ENCODE peak calls at places on chromosome 11, in seven cellular contexts. Z is CD8-positive, alpha-beta T cell; J is A549; B is neural progenitor cell; F is colonic mucosa; C is Panc1; E is GM23338. X is an unnamed sample.

GRCh38 chr11:61854206-61854875 is 26.2 kb downstream of the FADS2 start:
- DNase-seq in Z (no peak), J (no peak), B (no peak), F (no peak), C (no peak), E (no peak), X (no peak)

GRCh38 chr11:65411681-65412070 is 10.9 kb upstream of the NEAT1 start:
- DNase-seq in Z (no peak), J (no peak), B (no peak), F (no peak), C (no peak), E (no peak), X (no peak)

GRCh38 chr11:8018742-8019631 is 31.9 kb downstream of the EIF3F start:
- DNase-seq in Z (peak; percentile 69), J (peak; percentile 32), B (peak; percentile 90), F (peak; percentile 53), C (no peak), E (peak; percentile 93), X (no peak)

GRCh38 chr11:64219354-64219684 is 6.7 kb downstream of the TRPT1 start:
- DNase-seq in Z (no peak), J (no peak), B (no peak), F (no peak), C (no peak), E (no peak), X (no peak)

GRCh38 chr11:269146-269890 is 8.9 kb upstream of the NLRP6 start:
- DNase-seq in Z (peak; percentile 77), J (no peak), B (no peak), F (peak; percentile 23), C (peak; percentile 68), E (peak; percentile 18), X (peak; percentile 29)

GRCh38 chr11:11856638-11857037 is 14.9 kb downstream of the USP47 start:
- DNase-seq in Z (no peak), J (no peak), B (no peak), F (no peak), C (no peak), E (no peak), X (no peak)

GRCh38 chr11:132251095-132251494 is 880.7 kb downstream of the NTM start:
- DNase-seq in Z (no peak), J (no peak), B (no peak), F (no peak), C (no peak), E (no peak), X (no peak)

GRCh38 chr11:34065505-34066203 is 14.1 kb downstream of the CAPRIN1 start:
- DNase-seq in Z (no peak), J (no peak), B (no peak), F (no peak), C (no peak), E (peak; percentile 62), X (no peak)

GRCh38 chr11:46686886-46687810 is 13.3 kb downstream of the ARHGAP1 start:
- DNase-seq in Z (no peak), J (no peak), B (no peak), F (no peak), C (no peak), E (no peak), X (no peak)

GRCh38 chr11:65290448-65291165 is 24.1 kb upstream of the CDC42EP2 start:
- DNase-seq in Z (no peak), J (peak; percentile 49), B (no peak), F (peak; percentile 85), C (no peak), E (no peak), X (peak; percentile 90)

GRCh38 chr11:28476053-28476452 is 367.9 kb downstream of the METTL15 start:
- DNase-seq in Z (no peak), J (no peak), B (no peak), F (no peak), C (no peak), E (peak; percentile 12), X (no peak)

GRCh38 chr11:124402326-124402922 is 3.6 kb upstream of the OR8B3 start:
- DNase-seq in Z (no peak), J (peak; percentile 70), B (peak; percentile 62), F (peak; percentile 65), C (peak; percentile 46), E (peak; percentile 84), X (peak; percentile 58)

GRCh38 chr11:65899356-65900124 is 648 bp downstream of the FOSL1 start:
- DNase-seq in Z (no peak), J (peak; percentile 83), B (peak; percentile 45), F (peak; percentile 57), C (no peak), E (peak; percentile 67), X (no peak)

GRCh38 chr11:32290783-32291182 is 144.6 kb downstream of the WT1 start:
- DNase-seq in Z (no peak), J (no peak), B (no peak), F (no peak), C (no peak), E (no peak), X (no peak)

GRCh38 chr11:63010934-63011439 is 4.7 kb downstream of the SLC22A8 start:
- DNase-seq in Z (no peak), J (no peak), B (no peak), F (no peak), C (no peak), E (no peak), X (no peak)

GRCh38 chr11:108620958-108621772 is 27.6 kb upstream of the EXPH5 start:
- DNase-seq in Z (no peak), J (peak; percentile 27), B (no peak), F (no peak), C (peak; percentile 33), E (no peak), X (no peak)

GRCh38 chr11:78310500-78310909 is 107.1 kb downstream of the GAB2 start:
- DNase-seq in Z (no peak), J (no peak), B (no peak), F (peak; percentile 64), C (no peak), E (no peak), X (no peak)

GRCh38 chr11:9639099-9639498 is 24.8 kb upstream of the SWAP70 start:
- DNase-seq in Z (no peak), J (no peak), B (no peak), F (peak; percentile 34), C (no peak), E (no peak), X (no peak)

GRCh38 chr11:130427581-130428211 is 713 bp downstream of the ADAMTS8 start:
- DNase-seq in Z (no peak), J (no peak), B (peak; percentile 74), F (no peak), C (no peak), E (peak; percentile 70), X (no peak)

GRCh38 chr11:94175545-94175944 is 46.9 kb downstream of the PANX1 start:
- DNase-seq in Z (no peak), J (no peak), B (no peak), F (no peak), C (no peak), E (no peak), X (no peak)

GRCh38 chr11:64268687-64269379 is 15.6 kb downstream of the BAD start:
- DNase-seq in Z (no peak), J (peak; percentile 76), B (peak; percentile 43), F (peak; percentile 82), C (no peak), E (peak; percentile 53), X (no peak)

GRCh38 chr11:94786264-94787126 is 18.3 kb downstream of the AMOTL1 start:
- DNase-seq in Z (no peak), J (peak; percentile 31), B (peak; percentile 34), F (no peak), C (no peak), E (peak; percentile 69), X (no peak)

GRCh38 chr11:45688472-45689033 is 23.1 kb upstream of the CHST1 start:
- DNase-seq in Z (no peak), J (no peak), B (no peak), F (no peak), C (no peak), E (no peak), X (no peak)

GRCh38 chr11:118918128-118918685 is 7.5 kb downstream of the BCL9L start:
- DNase-seq in Z (peak; percentile 70), J (peak; percentile 95), B (peak; percentile 71), F (peak; percentile 96), C (no peak), E (peak; percentile 85), X (peak; percentile 76)

GRCh38 chr11:122406466-122406865 is 249.1 kb upstream of the UBASH3B start:
- DNase-seq in Z (no peak), J (no peak), B (no peak), F (no peak), C (no peak), E (no peak), X (no peak)

GRCh38 chr11:536841-537621 is at the start of gene LRRC56:
- DNase-seq in Z (peak; percentile 94), J (peak; percentile 51), B (peak; percentile 92), F (peak; percentile 94), C (peak; percentile 47), E (peak; percentile 93), X (peak; percentile 84)

GRCh38 chr11:3857628-3858027 is 2.2 kb downstream of the STIM1 start:
- DNase-seq in Z (no peak), J (no peak), B (no peak), F (no peak), C (no peak), E (no peak), X (no peak)
- H3K4me1 ChIP-seq in Z (peaks cover 79% of the 10 kb centered on the region), J (peaks cover 56% of the 10 kb centered on the region), B (peaks cover 30% of the 10 kb centered on the region), F (peaks cover 24% of the 10 kb centered on the region), C (peaks cover 52% of the 10 kb centered on the region), E (peaks cover 48% of the 10 kb centered on the region), X (peaks cover 15% of the 10 kb centered on the region)

GRCh38 chr11:35335226-35335625 is 84.1 kb downstream of the SLC1A2 start:
- DNase-seq in Z (no peak), J (no peak), B (no peak), F (no peak), C (no peak), E (no peak), X (no peak)
- H3K4me1 ChIP-seq in Z (peaks cover 21% of the 10 kb centered on the region), J (peaks cover 23% of the 10 kb centered on the region), B (no peaks in the 10 kb centered on the region), F (no peaks in the 10 kb centered on the region), C (peaks cover 19% of the 10 kb centered on the region), E (peaks cover 5% of the 10 kb centered on the region), X (peaks cover 7% of the 10 kb centered on the region)

DNA sequence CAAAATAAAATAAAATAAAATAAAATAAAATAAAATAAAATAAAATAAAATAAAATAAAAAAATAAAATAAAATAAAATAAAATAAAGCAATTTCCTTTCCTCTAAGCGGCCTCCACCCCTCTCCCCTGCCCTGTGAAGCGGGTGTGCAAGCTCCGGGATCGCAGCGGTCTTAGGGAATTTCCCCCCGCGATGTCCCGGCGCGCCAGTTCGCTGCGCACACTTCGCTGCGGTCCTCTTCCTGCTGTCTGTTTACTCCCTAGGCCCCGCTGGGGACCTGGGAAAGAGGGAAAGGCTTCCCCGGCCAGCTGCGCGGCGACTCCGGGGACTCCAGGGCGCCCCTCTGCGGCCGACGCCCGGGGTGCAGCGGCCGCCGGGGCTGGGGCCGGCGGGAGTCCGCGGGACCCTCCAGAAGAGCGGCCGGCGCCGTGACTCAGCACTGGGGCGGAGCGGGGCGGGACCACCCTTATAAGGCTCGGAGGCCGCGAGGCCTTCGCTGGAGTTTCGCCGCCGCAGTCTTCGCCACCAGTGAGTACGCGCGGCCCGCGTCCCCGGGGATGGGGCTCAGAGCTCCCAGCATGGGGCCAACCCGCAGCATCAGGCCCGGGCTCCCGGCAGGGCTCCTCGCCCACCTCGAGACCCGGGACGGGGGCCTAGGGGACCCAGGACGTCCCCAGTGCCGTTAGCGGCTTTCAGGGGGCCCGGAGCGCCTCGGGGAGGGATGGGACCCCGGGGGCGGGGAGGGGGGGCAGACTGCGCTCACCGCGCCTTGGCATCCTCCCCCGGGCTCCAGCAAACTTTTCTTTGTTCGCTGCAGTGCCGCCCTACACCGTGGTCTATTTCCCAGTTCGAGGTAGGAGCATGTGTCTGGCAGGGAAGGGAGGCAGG is at the start of gene GSTP1:
- DNase-seq in Z (peak; percentile 89), J (peak; percentile 90), B (peak; percentile 96), F (peak; percentile 90), C (no peak), E (peak; percentile 90), X (peak; percentile 90)
- H3K4me1 ChIP-seq in Z (peaks cover 24% of the 10 kb centered on the region), J (peaks cover 55% of the 10 kb centered on the region), B (peaks cover 11% of the 10 kb centered on the region), F (no peaks in the 10 kb centered on the region), C (peaks cover 34% of the 10 kb centered on the region), E (peaks cover 39% of the 10 kb centered on the region), X (no peaks in the 10 kb centered on the region)

GRCh38 chr11:17652556-17652955 is 66.8 kb upstream of the MYOD1 start:
- DNase-seq in Z (no peak), J (no peak), B (no peak), F (no peak), C (no peak), E (no peak), X (no peak)
- H3K4me1 ChIP-seq in Z (no peaks in the 10 kb centered on the region), J (no peaks in the 10 kb centered on the region), B (peaks cover 4% of the 10 kb centered on the region), F (no peaks in the 10 kb centered on the region), C (peaks cover 6% of the 10 kb centered on the region), E (peaks cover 2% of the 10 kb centered on the region), X (no peaks in the 10 kb centered on the region)